ENCODE peak calls at places on chromosome 18, in ten cellular contexts. One of them, this sample, is unnamed.

GRCh38 chr18:331231-331771 is 63.5 kb upstream of the THOC1 start:
- DNase-seq in iPS-NIHi11: no peak
- DNase-seq in colonic mucosa: no peak
- DNase-seq in AG08395: peak
- DNase-seq in AG10803: peak
- DNase-seq in G401: no peak
- DNase-seq in T-helper 1 cell: no peak
- DNase-seq in cardiac muscle cell: peak
- DNase-seq in lower lobe of right lung: no peak
- DNase-seq in GM13976: no peak
- DNase-seq in this sample: no peak

GRCh38 chr18:45874501-45875184 is 49.2 kb downstream of the SIGLEC15 start:
- DNase-seq in iPS-NIHi11: no peak
- DNase-seq in cardiac muscle cell: peak
- DNase-seq in GM13976: peak
- DNase-seq in colonic mucosa: no peak
- DNase-seq in T-helper 1 cell: peak
- DNase-seq in lower lobe of right lung: no peak
- DNase-seq in AG10803: peak
- DNase-seq in AG08395: no peak
- DNase-seq in G401: no peak
- DNase-seq in this sample: peak

GRCh38 chr18:70523798-70524182 is 234.9 kb downstream of the SOCS6 start:
- DNase-seq in lower lobe of right lung: no peak
- DNase-seq in GM13976: no peak
- DNase-seq in T-helper 1 cell: no peak
- DNase-seq in AG10803: no peak
- DNase-seq in G401: no peak
- DNase-seq in iPS-NIHi11: no peak
- DNase-seq in cardiac muscle cell: no peak
- DNase-seq in colonic mucosa: no peak
- DNase-seq in AG08395: no peak
- DNase-seq in this sample: no peak

GRCh38 chr18:26014462-26014861 is 76.0 kb downstream of the SS18 start:
- DNase-seq in lower lobe of right lung: no peak
- DNase-seq in G401: no peak
- DNase-seq in AG08395: no peak
- DNase-seq in GM13976: no peak
- DNase-seq in AG10803: no peak
- DNase-seq in colonic mucosa: no peak
- DNase-seq in iPS-NIHi11: no peak
- DNase-seq in T-helper 1 cell: no peak
- DNase-seq in cardiac muscle cell: no peak
- DNase-seq in this sample: no peak

GRCh38 chr18:59787998-59788875 is 91.0 kb upstream of the CCBE1 start:
- DNase-seq in colonic mucosa: no peak
- DNase-seq in AG10803: peak
- DNase-seq in G401: no peak
- DNase-seq in cardiac muscle cell: peak
- DNase-seq in T-helper 1 cell: no peak
- DNase-seq in GM13976: no peak
- DNase-seq in lower lobe of right lung: no peak
- DNase-seq in iPS-NIHi11: no peak
- DNase-seq in AG08395: peak
- DNase-seq in this sample: no peak

GRCh38 chr18:3411327-3411726 is 38.6 kb upstream of the TGIF1 start:
- DNase-seq in AG10803: no peak
- DNase-seq in lower lobe of right lung: no peak
- DNase-seq in T-helper 1 cell: no peak
- DNase-seq in G401: peak
- DNase-seq in GM13976: no peak
- DNase-seq in cardiac muscle cell: no peak
- DNase-seq in AG08395: no peak
- DNase-seq in iPS-NIHi11: no peak
- DNase-seq in colonic mucosa: no peak
- DNase-seq in this sample: no peak

GRCh38 chr18:1663879-1664705 is 759.4 kb downstream of the ADCYAP1 start:
- DNase-seq in cardiac muscle cell: peak
- DNase-seq in iPS-NIHi11: peak
- DNase-seq in colonic mucosa: peak
- DNase-seq in AG10803: peak
- DNase-seq in G401: no peak
- DNase-seq in lower lobe of right lung: peak
- DNase-seq in T-helper 1 cell: peak
- DNase-seq in AG08395: no peak
- DNase-seq in GM13976: peak
- DNase-seq in this sample: peak

GRCh38 chr18:79386547-79386946 is 9.2 kb upstream of the NFATC1 start:
- DNase-seq in T-helper 1 cell: no peak
- DNase-seq in GM13976: no peak
- DNase-seq in colonic mucosa: no peak
- DNase-seq in G401: no peak
- DNase-seq in AG10803: no peak
- DNase-seq in AG08395: no peak
- DNase-seq in iPS-NIHi11: no peak
- DNase-seq in cardiac muscle cell: no peak
- DNase-seq in lower lobe of right lung: no peak
- DNase-seq in this sample: no peak

GRCh38 chr18:9612215-9612830 is 2.0 kb downstream of the PPP4R1 start:
- DNase-seq in G401: peak
- DNase-seq in T-helper 1 cell: peak
- DNase-seq in GM13976: peak
- DNase-seq in cardiac muscle cell: peak
- DNase-seq in lower lobe of right lung: no peak
- DNase-seq in iPS-NIHi11: peak
- DNase-seq in AG10803: peak
- DNase-seq in colonic mucosa: peak
- DNase-seq in AG08395: peak
- DNase-seq in this sample: no peak

GRCh38 chr18:58937913-58938312 is 73.2 kb downstream of the ZNF532 start:
- DNase-seq in lower lobe of right lung: no peak
- DNase-seq in AG08395: no peak
- DNase-seq in GM13976: no peak
- DNase-seq in T-helper 1 cell: no peak
- DNase-seq in iPS-NIHi11: no peak
- DNase-seq in cardiac muscle cell: no peak
- DNase-seq in G401: no peak
- DNase-seq in AG10803: no peak
- DNase-seq in colonic mucosa: no peak
- DNase-seq in this sample: no peak

GRCh38 chr18:62569081-62569480 is 46.3 kb downstream of the ZCCHC2 start:
- DNase-seq in colonic mucosa: no peak
- DNase-seq in AG10803: no peak
- DNase-seq in AG08395: no peak
- DNase-seq in GM13976: no peak
- DNase-seq in T-helper 1 cell: no peak
- DNase-seq in G401: no peak
- DNase-seq in iPS-NIHi11: no peak
- DNase-seq in cardiac muscle cell: no peak
- DNase-seq in lower lobe of right lung: no peak
- DNase-seq in this sample: no peak

GRCh38 chr18:31010601-31011000 is 31.9 kb downstream of the DSC3 start:
- DNase-seq in G401: no peak
- DNase-seq in GM13976: no peak
- DNase-seq in lower lobe of right lung: no peak
- DNase-seq in AG10803: no peak
- DNase-seq in AG08395: no peak
- DNase-seq in cardiac muscle cell: no peak
- DNase-seq in iPS-NIHi11: no peak
- DNase-seq in T-helper 1 cell: no peak
- DNase-seq in colonic mucosa: no peak
- DNase-seq in this sample: no peak

GRCh38 chr18:36298113-36298701 is 694 bp downstream of the FHOD3 start:
- DNase-seq in GM13976: peak
- DNase-seq in AG10803: no peak
- DNase-seq in AG08395: peak
- DNase-seq in iPS-NIHi11: peak
- DNase-seq in colonic mucosa: no peak
- DNase-seq in G401: no peak
- DNase-seq in cardiac muscle cell: no peak
- DNase-seq in lower lobe of right lung: no peak
- DNase-seq in T-helper 1 cell: no peak
- DNase-seq in this sample: no peak

GRCh38 chr18:3525870-3526420 is 76.0 kb downstream of the TGIF1 start:
- DNase-seq in cardiac muscle cell: peak
- DNase-seq in T-helper 1 cell: peak
- DNase-seq in GM13976: peak
- DNase-seq in G401: peak
- DNase-seq in colonic mucosa: no peak
- DNase-seq in lower lobe of right lung: no peak
- DNase-seq in AG10803: no peak
- DNase-seq in iPS-NIHi11: peak
- DNase-seq in AG08395: no peak
- DNase-seq in this sample: peak

GRCh38 chr18:73782405-73782804 is 365.2 kb downstream of the FBXO15 start:
- DNase-seq in T-helper 1 cell: no peak
- DNase-seq in AG08395: no peak
- DNase-seq in GM13976: no peak
- DNase-seq in lower lobe of right lung: no peak
- DNase-seq in cardiac muscle cell: no peak
- DNase-seq in AG10803: no peak
- DNase-seq in colonic mucosa: no peak
- DNase-seq in G401: no peak
- DNase-seq in iPS-NIHi11: no peak
- DNase-seq in this sample: no peak

GRCh38 chr18:70683263-70683662 is 394.4 kb downstream of the SOCS6 start:
- DNase-seq in lower lobe of right lung: no peak
- DNase-seq in colonic mucosa: no peak
- DNase-seq in cardiac muscle cell: no peak
- DNase-seq in T-helper 1 cell: peak
- DNase-seq in GM13976: no peak
- DNase-seq in G401: no peak
- DNase-seq in iPS-NIHi11: no peak
- DNase-seq in AG08395: no peak
- DNase-seq in AG10803: no peak
- DNase-seq in this sample: no peak

GRCh38 chr18:5568416-5568815 is 24.6 kb upstream of the EPB41L3 start:
- DNase-seq in GM13976: no peak
- DNase-seq in AG08395: no peak
- DNase-seq in colonic mucosa: no peak
- DNase-seq in G401: no peak
- DNase-seq in AG10803: no peak
- DNase-seq in T-helper 1 cell: no peak
- DNase-seq in iPS-NIHi11: no peak
- DNase-seq in cardiac muscle cell: no peak
- DNase-seq in lower lobe of right lung: no peak
- DNase-seq in this sample: no peak

GRCh38 chr18:59470627-59471121 is 111.6 kb upstream of the LMAN1 start:
- DNase-seq in AG10803: no peak
- DNase-seq in AG08395: no peak
- DNase-seq in colonic mucosa: no peak
- DNase-seq in iPS-NIHi11: no peak
- DNase-seq in lower lobe of right lung: no peak
- DNase-seq in G401: peak
- DNase-seq in cardiac muscle cell: no peak
- DNase-seq in GM13976: no peak
- DNase-seq in T-helper 1 cell: no peak
- DNase-seq in this sample: no peak

GRCh38 chr18:74512321-74513053 is 16.3 kb downstream of the CNDP2 start:
- DNase-seq in AG10803: no peak
- DNase-seq in lower lobe of right lung: no peak
- DNase-seq in GM13976: no peak
- DNase-seq in iPS-NIHi11: no peak
- DNase-seq in colonic mucosa: no peak
- DNase-seq in G401: no peak
- DNase-seq in T-helper 1 cell: no peak
- DNase-seq in AG08395: no peak
- DNase-seq in cardiac muscle cell: no peak
- DNase-seq in this sample: no peak

GRCh38 chr18:58186258-58186948 is 142.4 kb downstream of the NEDD4L start:
- DNase-seq in colonic mucosa: peak
- DNase-seq in GM13976: no peak
- DNase-seq in T-helper 1 cell: no peak
- DNase-seq in G401: peak
- DNase-seq in AG08395: peak
- DNase-seq in lower lobe of right lung: peak
- DNase-seq in AG10803: peak
- DNase-seq in cardiac muscle cell: peak
- DNase-seq in iPS-NIHi11: peak
- DNase-seq in this sample: no peak

GRCh38 chr18:7514796-7515440 is 52.2 kb upstream of the PTPRM start:
- DNase-seq in AG08395: no peak
- DNase-seq in cardiac muscle cell: peak
- DNase-seq in T-helper 1 cell: no peak
- DNase-seq in lower lobe of right lung: no peak
- DNase-seq in AG10803: no peak
- DNase-seq in G401: no peak
- DNase-seq in colonic mucosa: no peak
- DNase-seq in GM13976: no peak
- DNase-seq in iPS-NIHi11: no peak
- DNase-seq in this sample: no peak

GRCh38 chr18:70028084-70028483 is 80.4 kb upstream of the CD226 start:
- DNase-seq in G401: no peak
- DNase-seq in AG10803: no peak
- DNase-seq in GM13976: no peak
- DNase-seq in AG08395: no peak
- DNase-seq in T-helper 1 cell: no peak
- DNase-seq in colonic mucosa: no peak
- DNase-seq in lower lobe of right lung: no peak
- DNase-seq in cardiac muscle cell: no peak
- DNase-seq in iPS-NIHi11: no peak
- DNase-seq in this sample: no peak

GRCh38 chr18:45851196-45851925 is 25.9 kb downstream of the SIGLEC15 start:
- DNase-seq in AG08395: no peak
- DNase-seq in G401: peak
- DNase-seq in cardiac muscle cell: no peak
- DNase-seq in GM13976: no peak
- DNase-seq in T-helper 1 cell: no peak
- DNase-seq in colonic mucosa: no peak
- DNase-seq in lower lobe of right lung: no peak
- DNase-seq in iPS-NIHi11: no peak
- DNase-seq in AG10803: no peak
- DNase-seq in this sample: no peak

GRCh38 chr18:23484783-23485182 is 18.5 kb upstream of the RMC1 start:
- DNase-seq in iPS-NIHi11: no peak
- DNase-seq in colonic mucosa: no peak
- DNase-seq in cardiac muscle cell: no peak
- DNase-seq in AG08395: no peak
- DNase-seq in GM13976: no peak
- DNase-seq in lower lobe of right lung: no peak
- DNase-seq in AG10803: no peak
- DNase-seq in G401: no peak
- DNase-seq in T-helper 1 cell: no peak
- DNase-seq in this sample: no peak

GRCh38 chr18:50284226-50284885 is 3.0 kb upstream of the MBD1 start:
- DNase-seq in AG08395: no peak
- DNase-seq in AG10803: peak
- DNase-seq in G401: no peak
- DNase-seq in GM13976: no peak
- DNase-seq in colonic mucosa: no peak
- DNase-seq in iPS-NIHi11: no peak
- DNase-seq in cardiac muscle cell: no peak
- DNase-seq in T-helper 1 cell: no peak
- DNase-seq in lower lobe of right lung: no peak
- DNase-seq in this sample: no peak

GRCh38 chr18:11095211-11095610 is 54.2 kb downstream of the PIEZO2 start:
- DNase-seq in AG08395: no peak
- DNase-seq in cardiac muscle cell: no peak
- DNase-seq in T-helper 1 cell: no peak
- DNase-seq in G401: no peak
- DNase-seq in colonic mucosa: no peak
- DNase-seq in iPS-NIHi11: no peak
- DNase-seq in AG10803: no peak
- DNase-seq in lower lobe of right lung: no peak
- DNase-seq in GM13976: no peak
- DNase-seq in this sample: no peak

GRCh38 chr18:45014047-45014501 is 333.4 kb downstream of the SETBP1 start:
- DNase-seq in colonic mucosa: no peak
- DNase-seq in T-helper 1 cell: no peak
- DNase-seq in AG08395: peak
- DNase-seq in cardiac muscle cell: peak
- DNase-seq in AG10803: peak
- DNase-seq in iPS-NIHi11: peak
- DNase-seq in lower lobe of right lung: no peak
- DNase-seq in GM13976: no peak
- DNase-seq in G401: no peak
- DNase-seq in this sample: no peak

GRCh38 chr18:12038082-12038660 is 55.5 kb upstream of the ANKRD62 start:
- DNase-seq in T-helper 1 cell: peak
- DNase-seq in cardiac muscle cell: peak
- DNase-seq in iPS-NIHi11: peak
- DNase-seq in lower lobe of right lung: no peak
- DNase-seq in AG10803: no peak
- DNase-seq in AG08395: peak
- DNase-seq in G401: no peak
- DNase-seq in GM13976: no peak
- DNase-seq in colonic mucosa: peak
- DNase-seq in this sample: no peak

This sample was measured in stimulated activated naive B cell treated with anti-CD40 and anti-IgM and Interleukin-4, amounts not matched to agents 10 μg/mL and 1 μg/mL and 100 μg/mL, for 72 hours.